ENCODE peak calls at places on chromosomes 3 and 15, in four cellular contexts. T is kidney tubule cell; U is CD8-positive, alpha-beta memory T cell; J is HS-5. W is an unnamed sample.

GRCh38 chr3:189276481-189277190 is 104.9 kb downstream of the TPRG1 start:
- DNase-seq in T (peak; percentile 36), U (no peak), J (peak; percentile 81), W (no peak)

GRCh38 chr3:113560845-113561623 is 28.7 kb downstream of the SIDT1 start:
- DNase-seq in T (peak; percentile 33), U (no peak), J (no peak), W (no peak)

GRCh38 chr3:59133350-59133749 is 83.5 kb upstream of the CFAP20DC start:
- DNase-seq in T (no peak), U (no peak), J (peak; percentile 8), W (no peak)

GRCh38 chr3:107432013-107432515 is 54.8 kb downstream of the CCDC54 start:
- DNase-seq in T (peak; percentile 41), U (no peak), J (peak; percentile 6), W (no peak)

GRCh38 chr3:53109822-53110771 is 20.1 kb downstream of the RFT1 start:
- DNase-seq in T (peak; percentile 33), U (no peak), J (no peak), W (peak; percentile 54)

GRCh38 chr3:111485086-111485485 is 56.9 kb upstream of the CD96 start:
- DNase-seq in T (no peak), U (no peak), J (no peak), W (no peak)

GRCh38 chr15:55546718-55547117 is 38.7 kb upstream of the DNAAF4 start:
- DNase-seq in T (peak; percentile 21), U (no peak), J (peak; percentile 23), W (no peak)

GRCh38 chr3:157098121-157098822 is 61.7 kb downstream of the CCNL1 start:
- DNase-seq in T (no peak), U (no peak), J (no peak), W (no peak)

GRCh38 chr15:40336129-40337122 is 4.3 kb downstream of the CCDC9B start:
- DNase-seq in T (no peak), U (no peak), J (no peak), W (peak; percentile 20)

GRCh38 chr3:41710646-41711388 is 251.1 kb downstream of the ULK4 start:
- DNase-seq in T (peak; percentile 90), U (no peak), J (peak; percentile 82), W (no peak)

GRCh38 chr3:144189044-144189443 is 217.4 kb downstream of the DIPK2A start:
- DNase-seq in T (peak; percentile 1), U (no peak), J (no peak), W (no peak)

GRCh38 chr3:97871206-97871605 is 49.4 kb downstream of the CRYBG3 start:
- DNase-seq in T (no peak), U (no peak), J (no peak), W (no peak)

GRCh38 chr15:71436854-71437253 is 321.6 kb downstream of the THSD4 start:
- DNase-seq in T (no peak), U (no peak), J (no peak), W (no peak)

W was measured in left colon.